ENCODE peak calls at places on chromosomes 7 and 10, in seven cellular contexts. M is upper lobe of left lung, K is stomach, S is esophagus muscularis mucosa, V is psoas muscle, Y is heart right ventricle, B is tibial nerve. R is an unnamed sample. For H3K9me3, the result is how much of the 10 kb centered on the place peaks cover.

GRCh38 chr7:28761485-28761884 is 196.6 kb downstream of the TRIL start:
- DNase-seq in M (no peak), K (no peak), S (no peak), V (no peak), Y (no peak), B (no peak), R (no peak)

GRCh38 chr10:30062090-30062489 is 2.7 kb upstream of the JCAD start:
- DNase-seq in M (no peak), K (no peak), S (no peak), V (no peak), Y (no peak), B (no peak), R (no peak)

GRCh38 chr7:34759477-34760125 is 101.6 kb downstream of the NPSR1 start:
- DNase-seq in M (no peak), K (no peak), S (no peak), V (no peak), Y (no peak), B (no peak), R (no peak)

GRCh38 chr10:80274396-80275134 is 14.9 kb downstream of the MAT1A start:
- DNase-seq in M (no peak), K (peak), S (no peak), V (no peak), Y (no peak), B (no peak), R (no peak)

GRCh38 chr10:69439350-69439739 is 11.9 kb upstream of the TSPAN15 start:
- DNase-seq in M (peak), K (no peak), S (no peak), V (peak), Y (no peak), B (no peak), R (no peak)

GRCh38 chr7:25314729-25315267 is 86.5 kb upstream of the NPVF start:
- DNase-seq in M (no peak), K (no peak), S (no peak), V (no peak), Y (no peak), B (no peak), R (no peak)

GRCh38 chr7:86653919-86654659 is 10.4 kb downstream of the GRM3 start:
- DNase-seq in M (peak), K (no peak), S (no peak), V (no peak), Y (no peak), B (no peak), R (no peak)

GRCh38 chr7:88226886-88227516 is 7.2 kb upstream of the SRI start:
- DNase-seq in M (peak), K (peak), S (no peak), V (no peak), Y (no peak), B (no peak), R (no peak)

GRCh38 chr10:116769791-116770190 is 27.4 kb upstream of the HSPA12A start:
- DNase-seq in M (no peak), K (no peak), S (no peak), V (peak), Y (no peak), B (no peak), R (no peak)

GRCh38 chr7:30470163-30470770 is 8.3 kb downstream of the NOD1 start:
- DNase-seq in M (peak), K (no peak), S (no peak), V (peak), Y (no peak), B (no peak), R (no peak)

GRCh38 chr7:129713544-129713943 is 102.0 kb downstream of the NRF1 start:
- DNase-seq in M (no peak), K (peak), S (no peak), V (no peak), Y (no peak), B (no peak), R (no peak)

GRCh38 chr10:13847201-13847631 is 260.5 kb downstream of the PRPF18 start:
- DNase-seq in M (no peak), K (no peak), S (no peak), V (no peak), Y (no peak), B (no peak), R (no peak)

GRCh38 chr10:77925410-77925794 is 1.2 kb downstream of the DLG5 start:
- DNase-seq in M (no peak), K (no peak), S (no peak), V (no peak), Y (no peak), B (no peak), R (no peak)

GRCh38 chr7:22943997-22944396 is 69.9 kb downstream of the HYCC1 start:
- DNase-seq in M (peak), K (no peak), S (no peak), V (no peak), Y (no peak), B (no peak), R (no peak)

GRCh38 chr10:35707642-35708425 is 65.7 kb upstream of the FZD8 start:
- DNase-seq in M (no peak), K (no peak), S (no peak), V (no peak), Y (no peak), B (no peak), R (no peak)

GRCh38 chr10:78028438-78029293 is 649 bp downstream of the POLR3A start:
- DNase-seq in M (peak), K (no peak), S (no peak), V (no peak), Y (no peak), B (no peak), R (peak)

GRCh38 chr7:38673795-38674194 is 42.6 kb upstream of the AMPH start:
- DNase-seq in M (peak), K (no peak), S (no peak), V (no peak), Y (no peak), B (no peak), R (no peak)

GRCh38 chr10:73042130-73042529 is 54.5 kb downstream of the P4HA1 start:
- DNase-seq in M (no peak), K (no peak), S (no peak), V (no peak), Y (no peak), B (no peak), R (no peak)

GRCh38 chr10:73044378-73045285 is 52.0 kb downstream of the P4HA1 start:
- DNase-seq in M (no peak), K (no peak), S (no peak), V (no peak), Y (no peak), B (no peak), R (no peak)

GRCh38 chr10:73039635-73040034 is 57.0 kb downstream of the P4HA1 start:
- DNase-seq in M (no peak), K (no peak), S (no peak), V (peak), Y (no peak), B (no peak), R (no peak)

GRCh38 chr10:73043319-73043718 is 53.3 kb downstream of the P4HA1 start:
- DNase-seq in M (no peak), K (no peak), S (no peak), V (no peak), Y (no peak), B (no peak), R (no peak)

DNA sequence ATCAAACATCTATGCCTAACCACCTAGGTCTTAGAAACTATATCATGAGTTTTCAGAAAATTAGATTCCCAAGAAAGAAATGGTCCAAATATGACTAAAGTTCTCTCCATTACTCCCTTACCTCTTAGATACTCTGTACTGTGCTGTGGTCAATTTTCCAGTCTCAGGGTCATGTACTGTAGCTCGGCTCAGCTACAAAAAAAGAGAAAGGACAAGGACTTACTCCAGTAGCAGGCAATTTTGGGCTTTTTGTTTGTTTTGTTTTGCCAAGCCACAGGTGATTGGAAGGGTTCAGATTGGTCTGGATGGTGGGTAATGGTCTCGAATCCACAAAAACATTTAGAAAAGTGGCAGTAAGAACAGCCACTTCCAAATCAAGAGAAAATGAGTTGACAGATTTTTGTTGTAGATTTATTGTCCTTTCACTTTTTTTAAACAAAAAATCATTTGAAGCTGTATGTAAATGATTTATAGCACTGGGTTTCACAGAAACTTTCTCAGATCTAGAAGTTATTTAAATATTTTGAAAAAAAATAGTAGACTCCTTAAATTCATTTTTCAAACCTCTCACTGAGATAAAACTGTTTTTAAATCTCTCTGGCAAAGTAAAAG is 52.8 kb downstream of the P4HA1 start:
- DNase-seq in M (no peak), K (no peak), S (no peak), V (no peak), Y (no peak), B (no peak), R (no peak)
- H3K27ac ChIP-seq in M (no peak), K (no peak), S (peak), V (peak), Y (peak), B (no peak), R (no peak)

GRCh38 chr7:69341288-69341687 is 257.0 kb upstream of the AUTS2 start:
- DNase-seq in M (no peak), K (no peak), S (no peak), V (no peak), Y (no peak), B (no peak), R (no peak)

GRCh38 chr7:69336976-69337375 is 261.3 kb upstream of the AUTS2 start:
- DNase-seq in M (no peak), K (no peak), S (no peak), V (no peak), Y (no peak), B (no peak), R (no peak)

DNA sequence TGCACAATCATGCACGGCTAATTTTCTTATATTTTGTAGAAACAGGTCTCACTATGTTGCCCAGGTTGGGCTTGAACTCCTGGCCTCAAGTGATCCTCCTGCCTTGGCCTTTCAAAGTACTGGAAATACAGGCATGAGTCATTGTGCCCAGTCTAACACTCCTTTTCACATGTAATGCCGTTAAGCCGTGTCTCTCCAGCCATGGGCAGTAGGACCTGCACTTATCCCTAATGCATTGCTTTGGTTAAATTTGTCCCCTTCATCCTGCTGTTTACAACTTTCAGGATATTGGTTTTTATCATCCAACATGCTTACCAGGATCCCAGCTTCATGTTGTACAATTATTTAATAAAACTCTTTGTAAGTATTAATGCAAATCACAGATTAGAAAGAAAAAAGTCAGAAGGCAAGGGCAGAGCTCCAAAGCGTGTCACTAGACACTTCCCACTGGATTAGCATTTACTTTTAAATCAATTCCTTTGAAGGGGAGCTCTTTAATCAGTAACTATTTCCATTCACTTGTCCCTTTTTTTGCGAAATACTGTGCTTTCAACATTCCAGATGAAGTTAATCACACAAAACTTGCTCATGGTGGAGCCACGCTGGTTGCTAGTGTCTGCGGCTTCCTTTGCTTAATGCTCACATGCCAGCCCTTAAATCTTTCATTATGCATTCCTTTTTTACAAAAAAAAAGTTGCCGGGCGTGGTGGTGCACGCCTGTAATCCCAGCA is 256.0 kb upstream of the AUTS2 start:
- DNase-seq in M (no peak), K (no peak), S (no peak), V (no peak), Y (no peak), B (no peak), R (no peak)
- H3K9me3 ChIP-seq in M (under half), K (under half), S (under half), V (under half), Y (under half), B (under half), R (under half)

GRCh38 chr10:101238732-101239105 is 9.5 kb upstream of the LBX1 start:
- DNase-seq in M (no peak), K (no peak), S (no peak), V (no peak), Y (no peak), B (no peak), R (no peak)
- TF ChIP-seq CTCF in M (peak), K (no peak), S (no peak), V (no peak), Y (no peak), B (peak), R (peak)

GRCh38 chr10:88107296-88107695 is 243.9 kb downstream of the PTEN start:
- DNase-seq in M (no peak), K (no peak), S (peak), V (no peak), Y (no peak), B (no peak), R (no peak)
- H3K27ac ChIP-seq in M (peak), K (peak), S (no peak), V (peak), Y (no peak), B (no peak), R (no peak)

DNA sequence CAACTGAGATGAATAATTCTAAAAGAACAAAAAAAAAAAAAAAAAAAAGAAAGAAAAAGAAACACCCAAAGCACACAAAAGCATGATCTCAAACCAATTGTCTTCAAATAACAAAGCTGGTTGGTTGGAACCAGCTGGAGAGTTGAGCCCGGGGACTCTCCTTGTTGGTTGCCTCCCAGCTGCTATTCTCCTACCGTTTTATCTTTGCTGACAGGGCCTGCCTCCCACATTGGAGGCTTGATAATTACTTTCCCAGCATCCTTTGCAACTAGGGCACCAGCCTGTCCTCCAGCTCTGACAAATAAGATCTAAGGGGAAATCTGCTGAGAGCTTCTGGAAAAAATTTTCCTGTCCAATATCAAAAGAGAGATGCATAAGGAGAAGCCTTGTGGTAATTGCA is 6.8 kb downstream of the PON1 start:
- DNase-seq in M (no peak), K (no peak), S (peak), V (no peak), Y (no peak), B (no peak), R (no peak)
- H3K9me3 ChIP-seq in M (under half), K (under half), S (under half), V (under half), Y (under half), B (under half), R (under half)

R was measured in CD8-positive, alpha-beta T cell.